ENCODE peak calls at places on chromosomes 5 and 9, in nine cellular contexts. One of them, this sample, is unnamed.

GRCh38 chr5:123700624-123701023 is 188.6 kb downstream of the CSNK1G3 start:
- DNase-seq in ovary: no peak
- DNase-seq in fibroblast of mammary gland: peak
- DNase-seq in AG10803: peak
- DNase-seq in neural progenitor cell: no peak
- DNase-seq in fibroblast of lung: peak
- DNase-seq in tibial nerve: no peak
- DNase-seq in glutamatergic neuron: no peak
- DNase-seq in breast epithelium: no peak
- DNase-seq in this sample: peak

GRCh38 chr9:87499455-87500015 is 1.9 kb downstream of the DAPK1 start:
- DNase-seq in glutamatergic neuron: no peak
- DNase-seq in ovary: no peak
- DNase-seq in breast epithelium: no peak
- DNase-seq in AG10803: no peak
- DNase-seq in fibroblast of mammary gland: no peak
- DNase-seq in neural progenitor cell: no peak
- DNase-seq in tibial nerve: no peak
- DNase-seq in fibroblast of lung: no peak
- DNase-seq in this sample: no peak

GRCh38 chr5:9207820-9208418 is 338.0 kb downstream of the SEMA5A start:
- DNase-seq in fibroblast of mammary gland: peak
- DNase-seq in ovary: no peak
- DNase-seq in fibroblast of lung: peak
- DNase-seq in glutamatergic neuron: no peak
- DNase-seq in neural progenitor cell: peak
- DNase-seq in AG10803: peak
- DNase-seq in tibial nerve: no peak
- DNase-seq in breast epithelium: no peak
- DNase-seq in this sample: peak

GRCh38 chr5:178068293-178068692 is 45.0 kb upstream of the N4BP3 start:
- DNase-seq in glutamatergic neuron: peak
- DNase-seq in fibroblast of lung: no peak
- DNase-seq in breast epithelium: no peak
- DNase-seq in tibial nerve: no peak
- DNase-seq in fibroblast of mammary gland: no peak
- DNase-seq in AG10803: no peak
- DNase-seq in neural progenitor cell: peak
- DNase-seq in ovary: no peak
- DNase-seq in this sample: no peak

GRCh38 chr9:93895535-93895934 is 59.6 kb downstream of the BARX1 start:
- DNase-seq in tibial nerve: no peak
- DNase-seq in fibroblast of mammary gland: no peak
- DNase-seq in glutamatergic neuron: no peak
- DNase-seq in ovary: no peak
- DNase-seq in neural progenitor cell: no peak
- DNase-seq in AG10803: no peak
- DNase-seq in breast epithelium: peak
- DNase-seq in fibroblast of lung: no peak
- DNase-seq in this sample: no peak

GRCh38 chr5:135600971-135601381 is 22.2 kb upstream of the CXCL14 start:
- DNase-seq in breast epithelium: no peak
- DNase-seq in fibroblast of mammary gland: no peak
- DNase-seq in AG10803: no peak
- DNase-seq in glutamatergic neuron: no peak
- DNase-seq in neural progenitor cell: no peak
- DNase-seq in fibroblast of lung: no peak
- DNase-seq in tibial nerve: no peak
- DNase-seq in ovary: no peak
- DNase-seq in this sample: no peak

GRCh38 chr5:113047234-113047633 is 70.6 kb downstream of the DCP2 start:
- DNase-seq in glutamatergic neuron: no peak
- DNase-seq in tibial nerve: no peak
- DNase-seq in fibroblast of lung: peak
- DNase-seq in fibroblast of mammary gland: no peak
- DNase-seq in breast epithelium: no peak
- DNase-seq in ovary: peak
- DNase-seq in AG10803: peak
- DNase-seq in neural progenitor cell: no peak
- DNase-seq in this sample: peak

GRCh38 chr5:170280090-170280493 is 17.5 kb downstream of the LCP2 start:
- DNase-seq in fibroblast of lung: no peak
- DNase-seq in fibroblast of mammary gland: peak
- DNase-seq in AG10803: no peak
- DNase-seq in neural progenitor cell: peak
- DNase-seq in glutamatergic neuron: no peak
- DNase-seq in ovary: no peak
- DNase-seq in tibial nerve: no peak
- DNase-seq in breast epithelium: no peak
- DNase-seq in this sample: no peak

GRCh38 chr5:39218482-39219381 is 631 bp downstream of the FYB1 start:
- DNase-seq in glutamatergic neuron: no peak
- DNase-seq in tibial nerve: no peak
- DNase-seq in fibroblast of lung: no peak
- DNase-seq in neural progenitor cell: no peak
- DNase-seq in ovary: no peak
- DNase-seq in breast epithelium: no peak
- DNase-seq in fibroblast of mammary gland: peak
- DNase-seq in AG10803: peak
- DNase-seq in this sample: no peak

GRCh38 chr5:87079219-87079618 is 188.5 kb upstream of the RASA1 start:
- DNase-seq in neural progenitor cell: no peak
- DNase-seq in glutamatergic neuron: no peak
- DNase-seq in fibroblast of mammary gland: no peak
- DNase-seq in tibial nerve: no peak
- DNase-seq in breast epithelium: no peak
- DNase-seq in fibroblast of lung: no peak
- DNase-seq in ovary: no peak
- DNase-seq in AG10803: no peak
- DNase-seq in this sample: no peak

GRCh38 chr5:5665225-5666075 is 243.0 kb downstream of the ICE1 start:
- DNase-seq in ovary: no peak
- DNase-seq in glutamatergic neuron: no peak
- DNase-seq in breast epithelium: no peak
- DNase-seq in tibial nerve: no peak
- DNase-seq in fibroblast of lung: peak
- DNase-seq in neural progenitor cell: no peak
- DNase-seq in fibroblast of mammary gland: no peak
- DNase-seq in AG10803: no peak
- DNase-seq in this sample: peak

GRCh38 chr5:96734871-96735325 is 72.7 kb downstream of the CAST start:
- DNase-seq in tibial nerve: no peak
- DNase-seq in fibroblast of mammary gland: peak
- DNase-seq in fibroblast of lung: peak
- DNase-seq in AG10803: peak
- DNase-seq in neural progenitor cell: no peak
- DNase-seq in ovary: no peak
- DNase-seq in breast epithelium: no peak
- DNase-seq in glutamatergic neuron: no peak
- DNase-seq in this sample: peak

GRCh38 chr9:130835441-130836298 is 616 bp downstream of the ABL1 start:
- DNase-seq in fibroblast of lung: peak
- DNase-seq in neural progenitor cell: peak
- DNase-seq in AG10803: peak
- DNase-seq in ovary: peak
- DNase-seq in breast epithelium: no peak
- DNase-seq in tibial nerve: no peak
- DNase-seq in fibroblast of mammary gland: peak
- DNase-seq in glutamatergic neuron: peak
- DNase-seq in this sample: peak

GRCh38 chr5:143471041-143471509 is 67.6 kb upstream of the NR3C1 start:
- DNase-seq in fibroblast of lung: peak
- DNase-seq in breast epithelium: no peak
- DNase-seq in AG10803: peak
- DNase-seq in fibroblast of mammary gland: peak
- DNase-seq in ovary: no peak
- DNase-seq in glutamatergic neuron: no peak
- DNase-seq in tibial nerve: no peak
- DNase-seq in neural progenitor cell: no peak
- DNase-seq in this sample: peak

GRCh38 chr5:142922223-142922952 is 152.2 kb downstream of the ARHGAP26 start:
- DNase-seq in AG10803: peak
- DNase-seq in fibroblast of mammary gland: peak
- DNase-seq in breast epithelium: no peak
- DNase-seq in ovary: no peak
- DNase-seq in tibial nerve: no peak
- DNase-seq in neural progenitor cell: peak
- DNase-seq in glutamatergic neuron: no peak
- DNase-seq in fibroblast of lung: peak
- DNase-seq in this sample: peak

GRCh38 chr9:70466976-70467551 is 52.6 kb upstream of the KLF9 start:
- DNase-seq in fibroblast of mammary gland: peak
- DNase-seq in neural progenitor cell: no peak
- DNase-seq in breast epithelium: no peak
- DNase-seq in AG10803: peak
- DNase-seq in tibial nerve: no peak
- DNase-seq in fibroblast of lung: peak
- DNase-seq in ovary: no peak
- DNase-seq in glutamatergic neuron: no peak
- DNase-seq in this sample: peak

GRCh38 chr9:24817756-24818155 is 272.1 kb upstream of the IZUMO3 start:
- DNase-seq in breast epithelium: no peak
- DNase-seq in ovary: no peak
- DNase-seq in tibial nerve: no peak
- DNase-seq in neural progenitor cell: no peak
- DNase-seq in glutamatergic neuron: no peak
- DNase-seq in fibroblast of lung: no peak
- DNase-seq in fibroblast of mammary gland: no peak
- DNase-seq in AG10803: no peak
- DNase-seq in this sample: no peak

GRCh38 chr9:125444166-125444565 is 182.5 kb downstream of the GAPVD1 start:
- DNase-seq in neural progenitor cell: no peak
- DNase-seq in glutamatergic neuron: no peak
- DNase-seq in ovary: no peak
- DNase-seq in fibroblast of lung: no peak
- DNase-seq in AG10803: no peak
- DNase-seq in fibroblast of mammary gland: no peak
- DNase-seq in breast epithelium: no peak
- DNase-seq in tibial nerve: no peak
- DNase-seq in this sample: no peak

GRCh38 chr9:4980046-4980727 is 4.9 kb upstream of the JAK2 start:
- DNase-seq in glutamatergic neuron: no peak
- DNase-seq in ovary: no peak
- DNase-seq in fibroblast of lung: no peak
- DNase-seq in tibial nerve: no peak
- DNase-seq in fibroblast of mammary gland: peak
- DNase-seq in breast epithelium: no peak
- DNase-seq in AG10803: no peak
- DNase-seq in neural progenitor cell: no peak
- DNase-seq in this sample: peak

GRCh38 chr9:18890372-18890771 is 142.6 kb downstream of the SAXO1 start:
- DNase-seq in glutamatergic neuron: no peak
- DNase-seq in AG10803: peak
- DNase-seq in fibroblast of mammary gland: peak
- DNase-seq in neural progenitor cell: no peak
- DNase-seq in breast epithelium: no peak
- DNase-seq in ovary: no peak
- DNase-seq in fibroblast of lung: peak
- DNase-seq in tibial nerve: no peak
- DNase-seq in this sample: peak

GRCh38 chr5:138280915-138281314 is 6.5 kb upstream of the GFRA3 start:
- DNase-seq in AG10803: no peak
- DNase-seq in glutamatergic neuron: no peak
- DNase-seq in fibroblast of lung: no peak
- DNase-seq in tibial nerve: no peak
- DNase-seq in fibroblast of mammary gland: no peak
- DNase-seq in neural progenitor cell: no peak
- DNase-seq in ovary: no peak
- DNase-seq in breast epithelium: no peak
- DNase-seq in this sample: no peak

GRCh38 chr5:138287252-138287651 is 12.8 kb upstream of the GFRA3 start:
- DNase-seq in fibroblast of mammary gland: no peak
- DNase-seq in neural progenitor cell: no peak
- DNase-seq in tibial nerve: no peak
- DNase-seq in AG10803: no peak
- DNase-seq in glutamatergic neuron: no peak
- DNase-seq in ovary: no peak
- DNase-seq in breast epithelium: no peak
- DNase-seq in fibroblast of lung: no peak
- DNase-seq in this sample: no peak

GRCh38 chr5:138282918-138283742 is 8.7 kb upstream of the GFRA3 start:
- DNase-seq in fibroblast of mammary gland: peak
- DNase-seq in fibroblast of lung: peak
- DNase-seq in tibial nerve: no peak
- DNase-seq in neural progenitor cell: peak
- DNase-seq in glutamatergic neuron: peak
- DNase-seq in ovary: no peak
- DNase-seq in breast epithelium: peak
- DNase-seq in AG10803: peak
- DNase-seq in this sample: peak
- TF ChIP-seq CTCF in fibroblast of mammary gland: peak
- TF ChIP-seq CTCF in fibroblast of lung: peak
- TF ChIP-seq CTCF in tibial nerve: peak
- TF ChIP-seq CTCF in neural progenitor cell: peak
- TF ChIP-seq CTCF in glutamatergic neuron: peak
- TF ChIP-seq CTCF in ovary: no peak
- TF ChIP-seq CTCF in breast epithelium: no peak
- TF ChIP-seq CTCF in AG10803: peak
- TF ChIP-seq CTCF in this sample: peak

DNA sequence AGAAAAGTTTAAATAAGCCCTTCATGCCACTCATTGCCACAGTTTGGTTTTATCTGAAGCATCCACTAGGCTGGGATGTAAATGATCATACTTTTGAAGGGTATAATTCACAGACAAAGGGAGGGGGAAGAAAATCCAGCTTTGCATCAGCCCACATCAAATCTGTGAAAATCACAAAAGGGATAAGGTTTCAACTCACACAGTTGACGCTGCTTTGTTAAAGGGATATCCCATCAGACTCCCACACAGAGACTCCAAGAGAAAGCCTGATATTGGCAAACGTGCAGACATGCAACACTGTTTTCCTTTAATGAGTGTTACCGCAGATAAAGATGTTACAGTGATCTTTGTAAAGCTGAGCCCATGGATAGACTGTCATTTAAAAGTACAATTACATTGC is 602.9 kb downstream of the TLE1 start:
- DNase-seq in fibroblast of lung: no peak
- DNase-seq in glutamatergic neuron: no peak
- DNase-seq in tibial nerve: no peak
- DNase-seq in breast epithelium: no peak
- DNase-seq in neural progenitor cell: peak
- DNase-seq in ovary: no peak
- DNase-seq in AG10803: no peak
- DNase-seq in fibroblast of mammary gland: no peak
- DNase-seq in this sample: no peak
- TF ChIP-seq CTCF in fibroblast of lung: no peak
- TF ChIP-seq CTCF in glutamatergic neuron: no peak
- TF ChIP-seq CTCF in tibial nerve: no peak
- TF ChIP-seq CTCF in breast epithelium: no peak
- TF ChIP-seq CTCF in neural progenitor cell: no peak
- TF ChIP-seq CTCF in ovary: no peak
- TF ChIP-seq CTCF in AG10803: no peak
- TF ChIP-seq CTCF in fibroblast of mammary gland: no peak
- TF ChIP-seq CTCF in this sample: no peak

GRCh38 chr9:15277400-15278137 is 29.4 kb downstream of the TTC39B start:
- DNase-seq in glutamatergic neuron: no peak
- DNase-seq in fibroblast of lung: peak
- DNase-seq in fibroblast of mammary gland: peak
- DNase-seq in neural progenitor cell: peak
- DNase-seq in breast epithelium: no peak
- DNase-seq in ovary: no peak
- DNase-seq in tibial nerve: no peak
- DNase-seq in AG10803: peak
- DNase-seq in this sample: peak
- TF ChIP-seq CTCF in glutamatergic neuron: no peak
- TF ChIP-seq CTCF in fibroblast of lung: peak
- TF ChIP-seq CTCF in fibroblast of mammary gland: peak
- TF ChIP-seq CTCF in neural progenitor cell: peak
- TF ChIP-seq CTCF in breast epithelium: no peak
- TF ChIP-seq CTCF in ovary: peak
- TF ChIP-seq CTCF in tibial nerve: peak
- TF ChIP-seq CTCF in AG10803: peak
- TF ChIP-seq CTCF in this sample: peak

GRCh38 chr9:136631038-136632000 is 31.4 kb upstream of the EGFL7 start:
- DNase-seq in neural progenitor cell: peak
- DNase-seq in glutamatergic neuron: peak
- DNase-seq in breast epithelium: no peak
- DNase-seq in tibial nerve: peak
- DNase-seq in ovary: peak
- DNase-seq in AG10803: peak
- DNase-seq in fibroblast of lung: peak
- DNase-seq in fibroblast of mammary gland: peak
- DNase-seq in this sample: peak
- TF ChIP-seq CTCF in neural progenitor cell: peak
- TF ChIP-seq CTCF in glutamatergic neuron: peak
- TF ChIP-seq CTCF in breast epithelium: peak
- TF ChIP-seq CTCF in tibial nerve: peak
- TF ChIP-seq CTCF in ovary: peak
- TF ChIP-seq CTCF in AG10803: peak
- TF ChIP-seq CTCF in fibroblast of lung: peak
- TF ChIP-seq CTCF in fibroblast of mammary gland: peak
- TF ChIP-seq CTCF in this sample: peak